ENCODE peak calls at places on chromosomes 16 and 17, in eight cellular contexts. One of them, this sample, is unnamed. For H3K4me1, the result is how much of the 10 kb centered on the place peaks cover.

GRCh38 chr17:32486701-32487459 is at the start of gene CDK5R1:
- DNase-seq in GM12878: no peak
- DNase-seq in GM23248: peak
- DNase-seq in H9: peak
- DNase-seq in IMR-90: peak
- DNase-seq in MM.1S: peak
- DNase-seq in fibroblast of lung: peak
- DNase-seq in PC-3: peak
- DNase-seq in this sample: peak

GRCh38 chr16:29675811-29676643 is 3.0 kb upstream of the QPRT start:
- DNase-seq in GM12878: no peak
- DNase-seq in GM23248: peak
- DNase-seq in H9: peak
- DNase-seq in IMR-90: peak
- DNase-seq in MM.1S: peak
- DNase-seq in fibroblast of lung: peak
- DNase-seq in PC-3: peak
- DNase-seq in this sample: no peak

GRCh38 chr16:4200000-4200780 is 41.7 kb downstream of the SRL start:
- DNase-seq in GM12878: no peak
- DNase-seq in GM23248: peak
- DNase-seq in H9: peak
- DNase-seq in IMR-90: peak
- DNase-seq in MM.1S: peak
- DNase-seq in fibroblast of lung: peak
- DNase-seq in PC-3: peak
- DNase-seq in this sample: peak

GRCh38 chr16:15643453-15644305 is 725 bp upstream of the MARF1 start:
- DNase-seq in GM12878: no peak
- DNase-seq in GM23248: peak
- DNase-seq in H9: no peak
- DNase-seq in IMR-90: peak
- DNase-seq in MM.1S: peak
- DNase-seq in fibroblast of lung: peak
- DNase-seq in PC-3: peak
- DNase-seq in this sample: peak

GRCh38 chr16:54176376-54176901 is 110.1 kb downstream of the IRX3 start:
- DNase-seq in GM12878: no peak
- DNase-seq in GM23248: peak
- DNase-seq in H9: peak
- DNase-seq in IMR-90: no peak
- DNase-seq in MM.1S: no peak
- DNase-seq in fibroblast of lung: no peak
- DNase-seq in PC-3: no peak
- DNase-seq in this sample: no peak

GRCh38 chr16:28258571-28258970 is 33.8 kb upstream of the SBK1 start:
- DNase-seq in GM12878: no peak
- DNase-seq in GM23248: peak
- DNase-seq in H9: no peak
- DNase-seq in IMR-90: peak
- DNase-seq in MM.1S: no peak
- DNase-seq in fibroblast of lung: peak
- DNase-seq in PC-3: no peak
- DNase-seq in this sample: peak

GRCh38 chr16:65538945-65539344 is 417.1 kb upstream of the CDH11 start:
- DNase-seq in GM12878: no peak
- DNase-seq in GM23248: peak
- DNase-seq in H9: no peak
- DNase-seq in IMR-90: peak
- DNase-seq in MM.1S: no peak
- DNase-seq in fibroblast of lung: peak
- DNase-seq in PC-3: peak
- DNase-seq in this sample: peak

GRCh38 chr16:89434490-89434889 is 55.9 kb downstream of the ANKRD11 start:
- DNase-seq in GM12878: no peak
- DNase-seq in GM23248: no peak
- DNase-seq in H9: no peak
- DNase-seq in IMR-90: no peak
- DNase-seq in MM.1S: no peak
- DNase-seq in fibroblast of lung: no peak
- DNase-seq in PC-3: no peak
- DNase-seq in this sample: no peak

GRCh38 chr16:53968896-53969295 is 264.9 kb downstream of the FTO start:
- DNase-seq in GM12878: no peak
- DNase-seq in GM23248: peak
- DNase-seq in H9: no peak
- DNase-seq in IMR-90: peak
- DNase-seq in MM.1S: no peak
- DNase-seq in fibroblast of lung: peak
- DNase-seq in PC-3: no peak
- DNase-seq in this sample: peak

GRCh38 chr17:13631541-13631940 is 29.8 kb upstream of the HS3ST3A1 start:
- DNase-seq in GM12878: no peak
- DNase-seq in GM23248: peak
- DNase-seq in H9: no peak
- DNase-seq in IMR-90: no peak
- DNase-seq in MM.1S: no peak
- DNase-seq in fibroblast of lung: peak
- DNase-seq in PC-3: peak
- DNase-seq in this sample: peak

GRCh38 chr16:75113541-75114121 is 2.9 kb downstream of the LDHD start:
- DNase-seq in GM12878: no peak
- DNase-seq in GM23248: no peak
- DNase-seq in H9: no peak
- DNase-seq in IMR-90: no peak
- DNase-seq in MM.1S: no peak
- DNase-seq in fibroblast of lung: no peak
- DNase-seq in PC-3: no peak
- DNase-seq in this sample: no peak

GRCh38 chr16:26317885-26318284 is 626.1 kb downstream of the HS3ST4 start:
- DNase-seq in GM12878: no peak
- DNase-seq in GM23248: no peak
- DNase-seq in H9: no peak
- DNase-seq in IMR-90: no peak
- DNase-seq in MM.1S: no peak
- DNase-seq in fibroblast of lung: no peak
- DNase-seq in PC-3: no peak
- DNase-seq in this sample: no peak

GRCh38 chr16:85911531-85911930 is 12.6 kb downstream of the IRF8 start:
- DNase-seq in GM12878: no peak
- DNase-seq in GM23248: no peak
- DNase-seq in H9: no peak
- DNase-seq in IMR-90: no peak
- DNase-seq in MM.1S: no peak
- DNase-seq in fibroblast of lung: no peak
- DNase-seq in PC-3: no peak
- DNase-seq in this sample: no peak

GRCh38 chr16:56388209-56388608 is 37.1 kb downstream of the AMFR start:
- DNase-seq in GM12878: no peak
- DNase-seq in GM23248: peak
- DNase-seq in H9: no peak
- DNase-seq in IMR-90: peak
- DNase-seq in MM.1S: no peak
- DNase-seq in fibroblast of lung: peak
- DNase-seq in PC-3: no peak
- DNase-seq in this sample: peak

GRCh38 chr16:72561-73537 is at the start of gene RHBDF1:
- DNase-seq in GM12878: no peak
- DNase-seq in GM23248: peak
- DNase-seq in H9: peak
- DNase-seq in IMR-90: peak
- DNase-seq in MM.1S: peak
- DNase-seq in fibroblast of lung: no peak
- DNase-seq in PC-3: peak
- DNase-seq in this sample: no peak

GRCh38 chr16:9840761-9841665 is 341.2 kb downstream of the GRIN2A start:
- DNase-seq in GM12878: peak
- DNase-seq in GM23248: no peak
- DNase-seq in H9: no peak
- DNase-seq in IMR-90: no peak
- DNase-seq in MM.1S: no peak
- DNase-seq in fibroblast of lung: peak
- DNase-seq in PC-3: no peak
- DNase-seq in this sample: peak

GRCh38 chr17:41917192-41917591 is 1.6 kb downstream of the ACLY start:
- DNase-seq in GM12878: no peak
- DNase-seq in GM23248: peak
- DNase-seq in H9: no peak
- DNase-seq in IMR-90: peak
- DNase-seq in MM.1S: no peak
- DNase-seq in fibroblast of lung: peak
- DNase-seq in PC-3: peak
- DNase-seq in this sample: peak

GRCh38 chr17:48973806-48974205 is 5.4 kb upstream of the GIP start:
- DNase-seq in GM12878: no peak
- DNase-seq in GM23248: no peak
- DNase-seq in H9: no peak
- DNase-seq in IMR-90: no peak
- DNase-seq in MM.1S: no peak
- DNase-seq in fibroblast of lung: no peak
- DNase-seq in PC-3: no peak
- DNase-seq in this sample: no peak
- H2AFZ ChIP-seq in GM12878: no peak
- H2AFZ ChIP-seq in GM23248: peak
- H2AFZ ChIP-seq in H9: no peak
- H2AFZ ChIP-seq in IMR-90: peak
- H2AFZ ChIP-seq in MM.1S: no peak
- H2AFZ ChIP-seq in fibroblast of lung: no peak
- H2AFZ ChIP-seq in PC-3: no peak
- H2AFZ ChIP-seq in this sample: peak

DNA sequence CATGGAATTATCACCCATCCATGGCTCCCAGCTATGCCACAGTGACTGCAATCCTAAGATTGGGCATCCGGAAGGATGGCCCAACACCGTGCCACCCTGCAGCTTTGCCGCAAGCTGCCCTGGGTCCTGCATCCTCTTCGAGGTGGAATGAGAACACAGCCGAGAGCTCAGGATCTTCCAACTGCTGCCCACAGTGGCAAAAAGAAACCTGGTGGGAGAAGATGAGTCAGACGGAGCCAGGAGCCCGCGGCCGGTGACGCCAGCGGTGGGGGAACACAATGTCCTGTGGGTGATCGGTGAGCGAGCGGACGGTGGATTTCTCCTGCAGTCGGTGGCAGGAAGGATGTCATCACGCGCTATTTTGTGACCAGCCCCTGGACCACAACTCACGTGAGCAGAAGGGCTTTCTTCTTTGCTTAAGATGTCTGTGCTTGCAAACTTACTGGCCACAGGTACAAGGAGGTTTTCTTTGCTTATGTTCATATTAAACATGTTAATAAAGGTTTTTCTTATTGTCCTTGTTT is 20.1 kb downstream of the CD7 start:
- DNase-seq in GM12878: peak
- DNase-seq in GM23248: peak
- DNase-seq in H9: no peak
- DNase-seq in IMR-90: no peak
- DNase-seq in MM.1S: peak
- DNase-seq in fibroblast of lung: peak
- DNase-seq in PC-3: peak
- DNase-seq in this sample: peak
- H3K4me1 ChIP-seq in GM12878: under half
- H3K4me1 ChIP-seq in GM23248: under half
- H3K4me1 ChIP-seq in H9: under half
- H3K4me1 ChIP-seq in IMR-90: under half
- H3K4me1 ChIP-seq in MM.1S: under half
- H3K4me1 ChIP-seq in fibroblast of lung: under half
- H3K4me1 ChIP-seq in PC-3: half or more
- H3K4me1 ChIP-seq in this sample: under half

GRCh38 chr17:55286681-55287589 is 22.2 kb downstream of the HLF start:
- DNase-seq in GM12878: no peak
- DNase-seq in GM23248: peak
- DNase-seq in H9: no peak
- DNase-seq in IMR-90: peak
- DNase-seq in MM.1S: no peak
- DNase-seq in fibroblast of lung: peak
- DNase-seq in PC-3: peak
- DNase-seq in this sample: peak

GRCh38 chr17:55284001-55284884 is 19.5 kb downstream of the HLF start:
- DNase-seq in GM12878: no peak
- DNase-seq in GM23248: no peak
- DNase-seq in H9: no peak
- DNase-seq in IMR-90: no peak
- DNase-seq in MM.1S: no peak
- DNase-seq in fibroblast of lung: no peak
- DNase-seq in PC-3: no peak
- DNase-seq in this sample: no peak

GRCh38 chr17:55284944-55285339 is 20.2 kb downstream of the HLF start:
- DNase-seq in GM12878: no peak
- DNase-seq in GM23248: no peak
- DNase-seq in H9: no peak
- DNase-seq in IMR-90: no peak
- DNase-seq in MM.1S: no peak
- DNase-seq in fibroblast of lung: no peak
- DNase-seq in PC-3: no peak
- DNase-seq in this sample: no peak

GRCh38 chr17:55283256-55283965 is 18.7 kb downstream of the HLF start:
- DNase-seq in GM12878: no peak
- DNase-seq in GM23248: no peak
- DNase-seq in H9: no peak
- DNase-seq in IMR-90: no peak
- DNase-seq in MM.1S: no peak
- DNase-seq in fibroblast of lung: peak
- DNase-seq in PC-3: no peak
- DNase-seq in this sample: peak

GRCh38 chr17:55285340-55286301 is 20.9 kb downstream of the HLF start:
- DNase-seq in GM12878: no peak
- DNase-seq in GM23248: peak
- DNase-seq in H9: no peak
- DNase-seq in IMR-90: peak
- DNase-seq in MM.1S: no peak
- DNase-seq in fibroblast of lung: peak
- DNase-seq in PC-3: no peak
- DNase-seq in this sample: peak
- H3K4me2 ChIP-seq in GM12878: no peak
- H3K4me2 ChIP-seq in GM23248: no peak
- H3K4me2 ChIP-seq in H9: no peak
- H3K4me2 ChIP-seq in IMR-90: peak
- H3K4me2 ChIP-seq in MM.1S: no peak
- H3K4me2 ChIP-seq in fibroblast of lung: peak
- H3K4me2 ChIP-seq in PC-3: no peak
- H3K4me2 ChIP-seq in this sample: no peak

DNA sequence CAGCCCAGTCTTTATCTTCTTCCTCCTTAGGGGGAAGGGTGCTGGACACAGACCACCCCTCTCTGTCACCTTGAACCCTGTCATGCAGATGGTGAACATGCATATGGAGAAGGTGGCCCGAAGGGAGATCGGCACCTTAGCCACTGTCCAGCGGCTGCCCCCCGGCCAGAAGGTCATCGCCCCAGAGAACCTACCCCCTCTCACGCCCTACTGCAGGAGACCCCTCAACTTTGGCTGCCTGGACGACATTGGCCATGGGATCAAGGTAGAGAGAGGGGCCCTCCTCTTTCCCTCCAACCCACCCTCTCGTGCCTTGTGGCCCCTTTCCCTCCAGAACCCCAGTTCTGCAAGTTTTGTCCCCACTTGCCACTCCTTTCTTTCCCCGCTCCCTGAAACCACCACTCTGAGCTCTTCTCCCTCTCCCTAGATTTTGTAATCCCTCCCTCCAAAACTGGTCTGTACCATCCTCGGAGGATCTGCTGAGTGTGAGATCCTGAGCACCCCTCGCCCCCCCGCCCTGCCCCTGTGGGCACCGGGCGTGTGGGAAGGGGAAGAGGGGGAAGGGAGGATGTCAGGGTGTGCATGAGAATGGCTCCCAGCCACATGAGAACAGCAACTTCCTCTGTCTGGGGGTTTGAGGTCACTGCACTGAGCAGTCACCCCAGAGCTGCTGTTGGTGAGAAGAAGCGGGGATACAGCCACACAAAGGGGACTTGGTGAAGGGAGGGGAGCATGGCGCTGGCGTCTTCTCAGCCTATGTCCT is 7.3 kb downstream of the ABI3 start:
- DNase-seq in GM12878: peak
- DNase-seq in GM23248: no peak
- DNase-seq in H9: no peak
- DNase-seq in IMR-90: no peak
- DNase-seq in MM.1S: no peak
- DNase-seq in fibroblast of lung: no peak
- DNase-seq in PC-3: no peak
- DNase-seq in this sample: no peak
- H2AFZ ChIP-seq in GM12878: no peak
- H2AFZ ChIP-seq in GM23248: no peak
- H2AFZ ChIP-seq in H9: no peak
- H2AFZ ChIP-seq in IMR-90: peak
- H2AFZ ChIP-seq in MM.1S: no peak
- H2AFZ ChIP-seq in fibroblast of lung: no peak
- H2AFZ ChIP-seq in PC-3: no peak
- H2AFZ ChIP-seq in this sample: no peak

This sample was measured in astrocyte.